ENCODE peak calls at places on chromosomes 16 and 17, in five cellular contexts. One of them, this sample, is unnamed.

GRCh38 chr17:46982577-46982976 is 3.5 kb upstream of the RPRML start:
- DNase-seq in epithelial cell of esophagus: no peak
- DNase-seq in sciatic nerve: peak; percentile 14
- DNase-seq in AG08396: no peak
- DNase-seq in HFF-Myc: no peak
- DNase-seq in this sample: no peak

GRCh38 chr17:16491131-16491702 is 776 bp downstream of the LRRC75A start:
- DNase-seq in epithelial cell of esophagus: no peak
- DNase-seq in sciatic nerve: no peak
- DNase-seq in AG08396: no peak
- DNase-seq in HFF-Myc: no peak
- DNase-seq in this sample: no peak

GRCh38 chr17:35900693-35901487 is 20.7 kb upstream of the CCL5 start:
- DNase-seq in AG08396: no peak
- DNase-seq in sciatic nerve: no peak
- DNase-seq in epithelial cell of esophagus: peak; percentile 60
- DNase-seq in HFF-Myc: no peak
- DNase-seq in this sample: no peak

GRCh38 chr16:89958068-89958467 is 9.5 kb downstream of the DEF8 start:
- DNase-seq in sciatic nerve: no peak
- DNase-seq in epithelial cell of esophagus: peak; percentile 17
- DNase-seq in AG08396: peak; percentile 62
- DNase-seq in HFF-Myc: no peak
- DNase-seq in this sample: peak; percentile 39

GRCh38 chr16:77289331-77289809 is 90.2 kb downstream of the SYCE1L start:
- DNase-seq in HFF-Myc: no peak
- DNase-seq in AG08396: no peak
- DNase-seq in epithelial cell of esophagus: peak; percentile 52
- DNase-seq in sciatic nerve: no peak
- DNase-seq in this sample: peak; percentile 27

GRCh38 chr16:12508054-12508453 is 295.6 kb downstream of the CPPED1 start:
- DNase-seq in AG08396: no peak
- DNase-seq in sciatic nerve: no peak
- DNase-seq in epithelial cell of esophagus: no peak
- DNase-seq in HFF-Myc: no peak
- DNase-seq in this sample: no peak

GRCh38 chr16:85350973-85351372 is 238.7 kb upstream of the CIBAR2 start:
- DNase-seq in HFF-Myc: peak; percentile 87
- DNase-seq in sciatic nerve: peak; percentile 90
- DNase-seq in AG08396: peak; percentile 93
- DNase-seq in epithelial cell of esophagus: peak; percentile 99
- DNase-seq in this sample: peak; percentile 85

GRCh38 chr16:58472827-58473226 is 27.1 kb upstream of the NDRG4 start:
- DNase-seq in epithelial cell of esophagus: no peak
- DNase-seq in HFF-Myc: no peak
- DNase-seq in AG08396: no peak
- DNase-seq in sciatic nerve: no peak
- DNase-seq in this sample: no peak

GRCh38 chr17:56975656-56976055 is 2.3 kb upstream of the SCPEP1 start:
- DNase-seq in HFF-Myc: no peak
- DNase-seq in AG08396: no peak
- DNase-seq in sciatic nerve: no peak
- DNase-seq in epithelial cell of esophagus: no peak
- DNase-seq in this sample: no peak

GRCh38 chr17:4941027-4941610 is 1.1 kb downstream of the RNF167 start:
- DNase-seq in AG08396: no peak
- DNase-seq in sciatic nerve: no peak
- DNase-seq in HFF-Myc: no peak
- DNase-seq in epithelial cell of esophagus: no peak
- DNase-seq in this sample: no peak

GRCh38 chr17:65573283-65573603 is 11.8 kb upstream of the AXIN2 start:
- DNase-seq in AG08396: no peak
- DNase-seq in sciatic nerve: no peak
- DNase-seq in HFF-Myc: no peak
- DNase-seq in epithelial cell of esophagus: no peak
- DNase-seq in this sample: no peak

GRCh38 chr16:59169168-59169567 is 435.1 kb upstream of the GOT2 start:
- DNase-seq in AG08396: no peak
- DNase-seq in sciatic nerve: no peak
- DNase-seq in HFF-Myc: no peak
- DNase-seq in epithelial cell of esophagus: peak; percentile 10
- DNase-seq in this sample: no peak

GRCh38 chr17:9443811-9444210 is 131.8 kb downstream of the STX8 start:
- DNase-seq in sciatic nerve: no peak
- DNase-seq in HFF-Myc: no peak
- DNase-seq in epithelial cell of esophagus: peak; percentile 56
- DNase-seq in AG08396: no peak
- DNase-seq in this sample: no peak

GRCh38 chr17:75135946-75136345 is 4.4 kb upstream of the NT5C start:
- DNase-seq in HFF-Myc: no peak
- DNase-seq in sciatic nerve: no peak
- DNase-seq in AG08396: no peak
- DNase-seq in epithelial cell of esophagus: peak; percentile 66
- DNase-seq in this sample: no peak

GRCh38 chr16:11325404-11326083 is 19.7 kb upstream of the RMI2 start:
- DNase-seq in AG08396: no peak
- DNase-seq in HFF-Myc: no peak
- DNase-seq in epithelial cell of esophagus: no peak
- DNase-seq in sciatic nerve: no peak
- DNase-seq in this sample: no peak

GRCh38 chr17:62627219-62627903 is at the start of gene MRC2:
- DNase-seq in HFF-Myc: peak; percentile 38
- DNase-seq in sciatic nerve: peak; percentile 84
- DNase-seq in AG08396: peak; percentile 86
- DNase-seq in epithelial cell of esophagus: peak; percentile 68
- DNase-seq in this sample: peak; percentile 82

GRCh38 chr16:8099586-8099985 is 490.7 kb downstream of the TMEM114 start:
- DNase-seq in sciatic nerve: no peak
- DNase-seq in HFF-Myc: no peak
- DNase-seq in AG08396: no peak
- DNase-seq in epithelial cell of esophagus: no peak
- DNase-seq in this sample: no peak

GRCh38 chr16:14389359-14389758 is 240.7 kb downstream of the PARN start:
- DNase-seq in HFF-Myc: no peak
- DNase-seq in epithelial cell of esophagus: peak; percentile 73
- DNase-seq in sciatic nerve: no peak
- DNase-seq in AG08396: no peak
- DNase-seq in this sample: no peak

GRCh38 chr17:30530346-30531025 is 53.3 kb downstream of the GOSR1 start:
- DNase-seq in AG08396: peak; percentile 80
- DNase-seq in HFF-Myc: no peak
- DNase-seq in sciatic nerve: no peak
- DNase-seq in epithelial cell of esophagus: peak; percentile 32
- DNase-seq in this sample: peak; percentile 83

GRCh38 chr16:30958164-30959083 is 870 bp downstream of the SETD1A start:
- DNase-seq in HFF-Myc: no peak
- DNase-seq in epithelial cell of esophagus: peak; percentile 46
- DNase-seq in sciatic nerve: no peak
- DNase-seq in AG08396: peak; percentile 91
- DNase-seq in this sample: no peak

GRCh38 chr16:88002749-88003148 is 51.5 kb downstream of the BANP start:
- DNase-seq in sciatic nerve: peak; percentile 25
- DNase-seq in HFF-Myc: no peak
- DNase-seq in epithelial cell of esophagus: no peak
- DNase-seq in AG08396: no peak
- DNase-seq in this sample: no peak

GRCh38 chr16:1610841-1611653 is 825 bp downstream of the IFT140 start:
- DNase-seq in AG08396: no peak
- DNase-seq in HFF-Myc: peak; percentile 17
- DNase-seq in epithelial cell of esophagus: no peak
- DNase-seq in sciatic nerve: no peak
- DNase-seq in this sample: no peak

GRCh38 chr16:30644334-30644830 is 6.4 kb upstream of the PRR14 start:
- DNase-seq in epithelial cell of esophagus: no peak
- DNase-seq in AG08396: no peak
- DNase-seq in sciatic nerve: no peak
- DNase-seq in HFF-Myc: no peak
- DNase-seq in this sample: no peak

GRCh38 chr17:36777118-36777517 is 160.2 kb upstream of the LHX1 start:
- DNase-seq in AG08396: no peak
- DNase-seq in epithelial cell of esophagus: peak; percentile 54
- DNase-seq in HFF-Myc: peak; percentile 9
- DNase-seq in sciatic nerve: no peak
- DNase-seq in this sample: no peak

This sample was measured in AG20443.